ENCODE peak calls at places on chromosomes 5 and 9, in five cellular contexts. R is tibial artery, S is MCF 10A, E is mammary epithelial cell, V is PC-3. K is an unnamed sample.

GRCh38 chr9:36135791-36136276 is 699 bp upstream of the GLIPR2 start:
- DNase-seq in R (no peak), S (no peak), E (peak), V (no peak), K (no peak)

GRCh38 chr5:76175051-76175666 is 92.0 kb downstream of the SV2C start:
- DNase-seq in R (no peak), S (peak), E (peak), V (peak), K (peak)

GRCh38 chr5:77218263-77218662 is 7.8 kb downstream of the PDE8B start:
- DNase-seq in R (no peak), S (peak), E (no peak), V (peak), K (no peak)

GRCh38 chr5:33235824-33236223 is 204.9 kb upstream of the TARS1 start:
- DNase-seq in R (no peak), S (no peak), E (no peak), V (no peak), K (no peak)

GRCh38 chr5:132498152-132498551 is 7.6 kb upstream of the IRF1 start:
- DNase-seq in R (peak), S (peak), E (peak), V (peak), K (peak)

GRCh38 chr5:154761062-154761740 is 6.0 kb downstream of the LARP1 start:
- DNase-seq in R (no peak), S (peak), E (no peak), V (no peak), K (no peak)

GRCh38 chr9:36136894-36137391 is 410 bp downstream of the GLIPR2 start:
- DNase-seq in R (no peak), S (no peak), E (no peak), V (no peak), K (no peak)

GRCh38 chr5:132260051-132260450 is 2.6 kb downstream of the PDLIM4 start:
- DNase-seq in R (no peak), S (peak), E (peak), V (peak), K (no peak)

GRCh38 chr5:73390989-73391388 is 57.6 kb downstream of the FOXD1 start:
- DNase-seq in R (no peak), S (no peak), E (no peak), V (no peak), K (no peak)

GRCh38 chr5:91361790-91362189 is 21.3 kb downstream of the ARRDC3 start:
- DNase-seq in R (no peak), S (no peak), E (no peak), V (no peak), K (no peak)

GRCh38 chr5:96752341-96753016 is 55.3 kb downstream of the ERAP1 start:
- DNase-seq in R (no peak), S (peak), E (peak), V (peak), K (no peak)

GRCh38 chr5:92687793-92688467 is 893.1 kb downstream of the NR2F1-AS1 start:
- DNase-seq in R (no peak), S (peak), E (peak), V (peak), K (no peak)
- TF ChIP-seq CTCF in R (no peak), S (no peak), E (peak), V (peak), K (no peak)

GRCh38 chr5:59506285-59506877 is 387.1 kb downstream of the PDE4D start:
- DNase-seq in R (no peak), S (peak), E (no peak), V (peak), K (no peak)
- TF ChIP-seq CTCF in R (peak), S (peak), E (peak), V (peak), K (no peak)

GRCh38 chr9:137303031-137303892 is 1.2 kb upstream of the NRARP start:
- DNase-seq in R (no peak), S (no peak), E (peak), V (no peak), K (no peak)

GRCh38 chr9:137302176-137303030 is at the start of gene NRARP:
- DNase-seq in R (peak), S (peak), E (peak), V (peak), K (peak)

GRCh38 chr9:137300607-137301085 is 1.4 kb downstream of the NRARP start:
- DNase-seq in R (no peak), S (no peak), E (no peak), V (no peak), K (no peak)

GRCh38 chr9:137299938-137300337 is 2.1 kb downstream of the NRARP start:
- DNase-seq in R (no peak), S (no peak), E (no peak), V (no peak), K (no peak)

GRCh38 chr9:137301086-137301947 is 754 bp downstream of the NRARP start:
- DNase-seq in R (no peak), S (peak), E (peak), V (peak), K (no peak)
- TF ChIP-seq CTCF in R (no peak), S (peak), E (no peak), V (no peak), K (no peak)

GRCh38 chr9:21995652-21996275 is 1.2 kb downstream of the CDKN2B-AS1 start:
- DNase-seq in R (no peak), S (no peak), E (no peak), V (peak), K (peak)

GRCh38 chr9:21994996-21995651 is 533 bp downstream of the CDKN2B-AS1 start:
- DNase-seq in R (peak), S (no peak), E (peak), V (peak), K (peak)

GRCh38 chr9:21993007-21993406 is 1.2 kb downstream of the CDKN2A start:
- DNase-seq in R (no peak), S (no peak), E (no peak), V (no peak), K (no peak)

GRCh38 chr9:21994526-21994995 is at the start of gene CDKN2B-AS1:
- DNase-seq in R (peak), S (no peak), E (peak), V (peak), K (peak)

DNA sequence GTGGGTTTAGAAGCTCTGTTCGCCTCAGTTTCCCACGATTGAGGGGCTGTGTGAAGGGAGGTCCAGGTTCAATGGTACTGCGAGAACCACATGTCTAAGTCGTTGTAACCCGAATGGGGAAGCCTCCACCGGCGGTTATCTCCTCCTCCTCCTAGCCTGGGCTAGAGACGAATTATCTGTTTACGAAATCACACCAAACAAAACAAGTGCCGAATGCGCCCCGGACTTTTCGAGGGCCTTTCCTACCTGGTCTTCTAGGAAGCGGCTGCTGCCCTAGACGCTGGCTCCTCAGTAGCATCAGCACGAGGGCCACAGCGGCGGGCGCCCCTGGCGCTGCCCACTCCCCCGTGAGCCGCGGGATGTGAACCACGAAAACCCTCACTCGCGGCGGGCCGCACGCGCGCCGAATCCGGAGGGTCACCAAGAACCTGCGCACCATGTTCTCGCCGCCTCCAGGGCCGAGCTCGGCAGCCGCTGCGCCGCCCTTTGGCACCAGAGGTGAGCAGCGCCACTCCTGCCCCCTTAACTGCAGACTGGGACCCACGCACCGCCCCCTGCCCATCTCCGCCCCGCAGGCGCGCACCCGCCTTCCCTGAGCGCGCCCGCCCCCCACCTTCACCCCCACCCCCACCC is at the start of gene CDKN2A:
- DNase-seq in R (no peak), S (no peak), E (peak), V (peak), K (peak)
- TF ChIP-seq CTCF in R (no peak), S (no peak), E (peak), V (no peak), K (no peak)

GRCh38 chr5:178069909-178070308 is 43.4 kb upstream of the N4BP3 start:
- DNase-seq in R (no peak), S (peak), E (peak), V (peak), K (peak)
- TF ChIP-seq CTCF in R (no peak), S (peak), E (peak), V (peak), K (no peak)

DNA sequence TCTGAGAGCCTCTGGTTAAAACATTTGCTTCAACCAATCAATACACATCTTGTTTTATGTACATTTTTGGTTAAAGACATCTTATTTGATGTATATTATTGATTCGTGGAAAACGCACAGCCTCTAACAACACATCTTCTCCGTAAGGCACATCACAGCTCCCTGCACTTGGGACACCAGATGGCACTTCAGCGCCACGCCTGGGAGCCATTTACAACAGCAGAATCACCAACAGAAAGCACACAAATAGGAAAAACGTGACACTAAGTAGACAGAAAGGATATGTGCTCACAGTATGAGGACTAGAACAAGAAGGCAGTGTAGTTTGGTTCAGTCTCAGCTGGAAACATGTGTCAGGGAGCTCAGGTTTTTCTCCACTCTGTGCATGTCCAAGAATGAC is 199.7 kb downstream of the ROR2 start:
- DNase-seq in R (no peak), S (no peak), E (no peak), V (peak), K (no peak)
- TF ChIP-seq CTCF in R (no peak), S (no peak), E (no peak), V (peak), K (no peak)

GRCh38 chr9:127785933-127786772 is at the start of gene CDK9:
- DNase-seq in R (peak), S (peak), E (peak), V (peak), K (peak)
- TF ChIP-seq CTCF in R (no peak), S (no peak), E (no peak), V (no peak), K (no peak)

K was measured in activated B cell treated with CpG ODN at 0.5 μM for 24 hours.